ENCODE peak calls at places on chromosomes 1 and 21, in four cellular contexts. N, X, D and Y are unnamed samples. For H3K4me1 and H3K9me3, the result is how much of the 10 kb centered on the place peaks cover.

GRCh38 chr1:7572654-7573152 is 198.4 kb upstream of the VAMP3 start:
- DNase-seq in N (no peak), X (no peak), D (peak), Y (no peak)

GRCh38 chr1:98662354-98662665 is 789 bp downstream of the SNX7 start:
- DNase-seq in N (no peak), X (no peak), D (no peak), Y (no peak)

GRCh38 chr1:222009105-222009730 is 267.3 kb upstream of the DUSP10 start:
- DNase-seq in N (peak), X (no peak), D (no peak), Y (peak)

GRCh38 chr1:32142446-32143301 is 34.8 kb downstream of the KPNA6 start:
- DNase-seq in N (peak), X (peak), D (peak), Y (peak)

GRCh38 chr1:55418625-55419024 is 203.5 kb upstream of the USP24 start:
- DNase-seq in N (peak), X (no peak), D (no peak), Y (no peak)

GRCh38 chr1:55007626-55008025 is 8.9 kb downstream of the BSND start:
- DNase-seq in N (no peak), X (peak), D (no peak), Y (no peak)

GRCh38 chr1:116353155-116353554 is 19.9 kb upstream of the ATP1A1 start:
- DNase-seq in N (no peak), X (no peak), D (no peak), Y (no peak)

GRCh38 chr1:65393345-65393744 is 27.1 kb upstream of the LEPR start:
- DNase-seq in N (no peak), X (no peak), D (no peak), Y (no peak)

GRCh38 chr1:233281711-233282581 is 13.6 kb downstream of the PCNX2 start:
- DNase-seq in N (peak), X (no peak), D (no peak), Y (no peak)

GRCh38 chr21:45105906-45106485 is 31.6 kb downstream of the ADARB1 start:
- DNase-seq in N (no peak), X (no peak), D (no peak), Y (no peak)

GRCh38 chr1:89836997-89837909 is 16.4 kb downstream of the LRRC8D start:
- DNase-seq in N (no peak), X (no peak), D (no peak), Y (peak)
- H3K4me3 ChIP-seq in N (no peak), X (no peak), D (no peak), Y (no peak)

DNA sequence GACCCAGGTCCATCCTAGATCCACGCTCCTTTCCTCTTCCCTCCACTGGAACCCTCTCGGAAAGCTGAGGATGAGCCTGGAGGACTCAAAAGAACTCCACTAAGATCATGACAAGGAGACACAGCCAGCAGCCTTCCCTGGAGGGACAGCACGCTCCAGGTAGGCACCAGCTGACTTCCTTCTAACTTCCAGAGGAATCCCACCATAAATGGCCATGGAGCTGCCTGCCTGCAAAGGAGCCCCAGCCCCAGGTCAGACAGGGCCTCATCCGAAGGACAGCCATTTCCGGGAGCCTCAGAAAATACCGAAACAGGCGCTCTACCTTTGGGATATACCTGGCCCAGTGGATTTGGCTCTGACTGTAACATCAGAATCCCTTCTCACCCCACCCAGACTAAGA is 4.1 kb downstream of the SH3BP5L start:
- DNase-seq in N (no peak), X (no peak), D (no peak), Y (peak)
- H3K4me1 ChIP-seq in N (half or more), X (under half), D (half or more), Y (under half)

DNA sequence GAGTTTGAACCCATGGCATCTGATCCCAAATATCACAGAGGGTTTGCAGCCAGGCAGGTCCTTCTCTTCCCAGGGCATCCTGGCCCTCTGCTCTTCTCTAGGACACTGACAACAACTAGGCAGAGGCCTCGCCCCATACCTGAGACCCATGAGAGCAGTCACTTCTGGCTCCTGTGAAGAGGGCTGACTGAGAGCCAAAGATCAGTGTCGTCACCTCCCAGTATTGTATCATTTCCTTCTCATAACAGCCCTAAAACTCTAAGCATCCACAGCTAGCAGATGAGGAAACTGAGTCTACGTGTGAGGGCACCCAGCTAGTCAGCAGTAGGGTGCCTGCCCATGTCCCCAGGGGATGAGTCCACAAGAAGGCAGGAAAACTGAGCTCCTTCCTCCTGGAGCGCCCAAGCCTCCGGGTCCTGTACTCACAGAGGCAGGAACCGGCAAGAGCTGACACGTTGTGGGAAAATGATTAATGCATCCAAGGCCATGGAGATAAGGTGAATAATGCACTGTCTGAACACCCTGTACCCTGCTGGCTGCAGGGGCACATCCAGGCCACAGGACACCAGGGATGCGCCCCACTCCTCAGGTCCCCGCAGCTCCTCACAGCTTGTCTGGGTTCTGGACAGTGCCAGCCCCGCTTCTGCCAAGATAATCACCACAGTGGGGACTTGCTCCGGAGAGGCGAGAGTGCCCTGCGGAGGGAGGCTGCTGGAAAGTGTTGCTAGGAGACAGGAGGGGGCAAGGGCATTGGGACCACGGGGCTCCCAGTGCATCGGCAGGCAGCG is 340.1 kb downstream of the NPHP4 start:
- DNase-seq in N (no peak), X (peak), D (no peak), Y (no peak)
- H3K9me3 ChIP-seq in N (under half), X (under half), D (under half), Y (under half)

GRCh38 chr1:186682721-186683120 is 2.5 kb upstream of the PTGS2 start:
- DNase-seq in N (no peak), X (no peak), D (no peak), Y (peak)
- H3K4me3 ChIP-seq in N (no peak), X (no peak), D (no peak), Y (no peak)